ENCODE peak calls at places on chromosomes 13 and 19, in six cellular contexts. C, U, Q, R, P and E are unnamed samples.

GRCh38 chr13:29934531-29935308 is 84.3 kb upstream of the UBL3 start:
- DNase-seq in R (no peak), C (no peak), U (no peak), Q (no peak), P (no peak), E (no peak)

GRCh38 chr13:30138511-30138910 is 168.8 kb downstream of the KATNAL1 start:
- DNase-seq in U (no peak), R (no peak), P (no peak), Q (no peak), C (no peak), E (no peak)

GRCh38 chr19:49442354-49442753 is 1.0 kb upstream of the SLC17A7 start:
- DNase-seq in R (no peak), U (no peak), P (no peak), Q (no peak), C (no peak), E (no peak)

GRCh38 chr13:114101325-114101821 is 31.1 kb downstream of the RASA3 start:
- DNase-seq in P (no peak), C (no peak), U (peak), R (peak), Q (no peak), E (no peak)

GRCh38 chr19:55062735-55063491 is at the start of gene RDH13:
- DNase-seq in C (peak), R (peak), U (peak), Q (peak), P (peak), E (peak)

GRCh38 chr19:4386038-4386782 is 14.1 kb downstream of the SH3GL1 start:
- DNase-seq in P (no peak), Q (no peak), C (no peak), U (no peak), R (no peak), E (peak)

GRCh38 chr13:38564751-38565150 is 122.1 kb upstream of the FREM2 start:
- DNase-seq in C (no peak), R (peak), P (no peak), U (no peak), Q (peak), E (peak)

GRCh38 chr19:55647732-55648656 is at the start of gene CCDC106:
- DNase-seq in U (peak), Q (peak), R (peak), C (peak), P (peak), E (peak)

GRCh38 chr19:5655412-5655811 is 24.9 kb downstream of the MICOS13 start:
- DNase-seq in U (no peak), R (no peak), C (no peak), Q (no peak), P (no peak), E (no peak)

GRCh38 chr13:100131863-100132574 is 43.1 kb downstream of the PCCA start:
- DNase-seq in C (no peak), R (peak), Q (peak), P (no peak), U (no peak), E (no peak)

GRCh38 chr19:44007473-44007872 is 4.7 kb downstream of the ZNF230 start:
- DNase-seq in U (no peak), Q (no peak), P (no peak), R (no peak), C (no peak), E (no peak)

GRCh38 chr19:14517446-14517839 is 754 bp downstream of the DNAJB1 start:
- DNase-seq in R (no peak), U (no peak), C (no peak), Q (no peak), P (no peak), E (peak)

GRCh38 chr19:12784871-12785430 is 6.3 kb upstream of the JUNB start:
- DNase-seq in R (no peak), P (no peak), Q (no peak), U (no peak), C (no peak), E (no peak)

GRCh38 chr13:59356607-59357006 is 807.1 kb downstream of the DIAPH3 start:
- DNase-seq in U (peak), C (peak), R (peak), Q (no peak), P (no peak), E (no peak)